ENCODE peak calls at places on chromosome 12, in four cellular contexts. One of them, this sample, is unnamed.
A peak's percentile ranks its signal among the peaks of the same experiment; 100 is the strongest.

GRCh38 chr12:124248862-124249825 is 45.7 kb upstream of the RFLNA start:
- DNase-seq in GM12878: no peak
- DNase-seq in K562: no peak
- DNase-seq in HepG2: no peak
- DNase-seq in this sample: no peak

GRCh38 chr12:67382206-67382871 is 113.2 kb downstream of the CAND1 start:
- DNase-seq in GM12878: no peak
- DNase-seq in K562: no peak
- DNase-seq in HepG2: no peak
- DNase-seq in this sample: no peak

GRCh38 chr12:63103489-63104131 is 47.4 kb downstream of the AVPR1A start:
- DNase-seq in GM12878: no peak
- DNase-seq in K562: peak; percentile 35
- DNase-seq in HepG2: peak; percentile 15
- DNase-seq in this sample: peak; percentile 8

GRCh38 chr12:56935752-56936151 is 1.5 kb upstream of the SDR9C7 start:
- DNase-seq in K562: peak; percentile 17
- DNase-seq in HepG2: no peak
- DNase-seq in GM12878: no peak
- DNase-seq in this sample: no peak

GRCh38 chr12:131775124-131775903 is 52.9 kb upstream of the MMP17 start:
- DNase-seq in K562: no peak
- DNase-seq in HepG2: no peak
- DNase-seq in GM12878: no peak
- DNase-seq in this sample: no peak

GRCh38 chr12:102659200-102659911 is 179.0 kb upstream of the IGF1 start:
- DNase-seq in K562: no peak
- DNase-seq in HepG2: no peak
- DNase-seq in GM12878: no peak
- DNase-seq in this sample: no peak

GRCh38 chr12:60230103-60230502 is 634.3 kb downstream of the SLC16A7 start:
- DNase-seq in HepG2: no peak
- DNase-seq in GM12878: no peak
- DNase-seq in K562: no peak
- DNase-seq in this sample: no peak

GRCh38 chr12:68119724-68120211 is 39.8 kb downstream of the IFNG start:
- DNase-seq in HepG2: no peak
- DNase-seq in GM12878: peak; percentile 73
- DNase-seq in K562: no peak
- DNase-seq in this sample: no peak

GRCh38 chr12:18261273-18261672 is at the start of gene PIK3C2G:
- DNase-seq in GM12878: no peak
- DNase-seq in K562: no peak
- DNase-seq in HepG2: no peak
- DNase-seq in this sample: no peak

GRCh38 chr12:105409881-105410471 is 79.5 kb downstream of the C12orf75 start:
- DNase-seq in GM12878: no peak
- DNase-seq in HepG2: no peak
- DNase-seq in K562: no peak
- DNase-seq in this sample: peak; percentile 37

GRCh38 chr12:126182619-126183236 is 1117.5 kb downstream of the AACS start:
- DNase-seq in GM12878: no peak
- DNase-seq in K562: no peak
- DNase-seq in HepG2: no peak
- DNase-seq in this sample: no peak

GRCh38 chr12:57487055-57487596 is 742 bp upstream of the MARS1 start:
- DNase-seq in GM12878: no peak
- DNase-seq in HepG2: no peak
- DNase-seq in K562: no peak
- DNase-seq in this sample: no peak

GRCh38 chr12:6233121-6233971 is 33.1 kb downstream of the CD9 start:
- DNase-seq in HepG2: no peak
- DNase-seq in K562: no peak
- DNase-seq in GM12878: no peak
- DNase-seq in this sample: no peak
- TF ChIP-seq NFIC in HepG2: no peak
- TF ChIP-seq NFIC in K562: no peak
- TF ChIP-seq NFIC in GM12878: no peak
- TF ChIP-seq NFIC in this sample: no peak

DNA sequence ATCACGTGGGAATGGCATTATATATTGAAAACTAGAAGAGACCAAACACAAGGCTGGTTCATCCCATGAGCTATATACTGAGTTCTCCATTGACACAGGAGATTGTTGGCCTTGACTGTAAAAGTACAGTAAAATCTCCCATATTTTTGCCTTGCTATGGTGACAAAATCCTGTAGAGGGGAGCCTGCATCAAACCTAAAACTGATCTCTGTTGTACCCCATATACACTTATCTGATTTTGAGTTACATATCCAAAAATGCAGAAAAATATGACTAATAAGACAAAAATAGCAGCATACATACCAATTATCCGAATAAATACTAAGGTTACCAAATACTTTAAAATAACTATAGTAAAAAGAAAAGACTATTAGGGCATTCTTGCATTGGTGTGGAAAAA is 60.4 kb downstream of the TMTC3 start:
- DNase-seq in K562: no peak
- DNase-seq in HepG2: no peak
- DNase-seq in GM12878: no peak
- DNase-seq in this sample: no peak
- TF ChIP-seq CTCF in K562: no peak
- TF ChIP-seq CTCF in HepG2: no peak
- TF ChIP-seq CTCF in GM12878: no peak
- TF ChIP-seq CTCF in this sample: no peak

DNA sequence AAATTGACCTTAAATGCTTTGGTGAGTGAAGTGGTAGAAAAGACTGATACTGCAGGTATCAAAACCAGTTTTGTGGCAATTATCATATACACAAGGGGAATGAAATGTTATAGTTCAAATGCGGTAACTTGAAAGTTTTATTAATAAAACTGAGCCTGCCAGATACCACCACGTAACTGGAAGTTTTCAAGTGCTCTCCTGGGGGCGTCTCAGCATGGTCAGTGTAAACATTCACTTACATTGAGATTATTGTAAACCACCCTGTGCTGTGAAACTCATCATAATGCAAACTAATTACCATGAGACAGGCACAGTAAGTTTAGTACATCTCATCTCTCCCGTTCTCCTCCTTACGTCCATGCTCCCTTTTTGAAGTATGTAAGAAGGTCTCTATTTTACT is 280.7 kb upstream of the FAR2 start:
- DNase-seq in K562: no peak
- DNase-seq in HepG2: no peak
- DNase-seq in GM12878: no peak
- DNase-seq in this sample: no peak
- TF ChIP-seq NFIC in K562: no peak
- TF ChIP-seq NFIC in HepG2: no peak
- TF ChIP-seq NFIC in GM12878: no peak
- TF ChIP-seq NFIC in this sample: no peak

GRCh38 chr12:114013601-114014345 is 47.6 kb upstream of the RBM19 start:
- DNase-seq in K562: peak; percentile 22
- DNase-seq in HepG2: peak; percentile 39
- DNase-seq in GM12878: no peak
- DNase-seq in this sample: peak; percentile 32
- TF ChIP-seq CTCF in K562: peak; percentile 32
- TF ChIP-seq CTCF in HepG2: peak; percentile 65
- TF ChIP-seq CTCF in GM12878: peak; percentile 21
- TF ChIP-seq CTCF in this sample: peak; percentile 40